ENCODE peak calls at places on chromosomes 11 and 22, in four cellular contexts. U, F, E and D are unnamed samples.
A peak's percentile ranks its signal among the peaks of the same experiment; 100 is the strongest.

GRCh38 chr11:126978911-126979310 is 21.7 kb downstream of the KIRREL3 start:
- DNase-seq in U (no peak), E (no peak), F (no peak), D (no peak)

GRCh38 chr11:35235498-35235897 is 96.5 kb downstream of the CD44 start:
- DNase-seq in U (no peak), F (no peak), E (no peak), D (no peak)

GRCh38 chr22:36659762-36660509 is 43.6 kb downstream of the CACNG2 start:
- DNase-seq in F (peak; percentile 87), E (peak; percentile 88), U (peak; percentile 14), D (no peak)

GRCh38 chr22:35021166-35021565 is 44.8 kb upstream of the ISX start:
- DNase-seq in E (no peak), F (peak; percentile 14), U (no peak), D (no peak)

GRCh38 chr22:40436460-40437431 is 66.4 kb downstream of the SGSM3 start:
- DNase-seq in E (peak; percentile 44), U (no peak), F (peak; percentile 63), D (peak; percentile 49)

GRCh38 chr11:61377461-61378160 is 14.8 kb upstream of the TMEM216 start:
- DNase-seq in F (no peak), E (no peak), U (no peak), D (no peak)

GRCh38 chr11:95076416-95076815 is 9.7 kb downstream of the SRSF8 start:
- DNase-seq in U (no peak), F (peak; percentile 58), E (peak; percentile 64), D (no peak)

GRCh38 chr11:119791047-119791446 is 62.0 kb upstream of the NECTIN1 start:
- DNase-seq in F (no peak), E (no peak), U (no peak), D (no peak)

GRCh38 chr22:35418088-35418487 is 18.1 kb downstream of the MCM5 start:
- DNase-seq in F (no peak), U (no peak), E (peak; percentile 43), D (no peak)

GRCh38 chr22:26586556-26587325 is 3.2 kb downstream of the TPST2 start:
- DNase-seq in U (no peak), E (no peak), F (no peak), D (no peak)

GRCh38 chr22:27487600-27488450 is 313.7 kb downstream of the MN1 start:
- DNase-seq in E (no peak), F (no peak), U (no peak), D (no peak)

GRCh38 chr22:34998921-34999320 is 67.0 kb upstream of the ISX start:
- DNase-seq in U (no peak), E (no peak), F (no peak), D (no peak)

GRCh38 chr22:46286941-46287872 is 9.5 kb upstream of the GTSE1 start:
- DNase-seq in E (no peak), F (no peak), U (no peak), D (no peak)

GRCh38 chr22:20117656-20118571 is 888 bp upstream of the TRMT2A start:
- DNase-seq in U (peak; percentile 58), E (no peak), F (peak; percentile 73), D (peak; percentile 51)

GRCh38 chr11:19957301-19957985 is 202.8 kb downstream of the DBX1 start:
- DNase-seq in E (peak; percentile 32), U (no peak), F (no peak), D (no peak)

GRCh38 chr22:20133930-20134549 is 2.4 kb downstream of the ZDHHC8 start:
- DNase-seq in F (no peak), E (no peak), U (no peak), D (no peak)